ENCODE peak calls at places on chromosomes 2 and 18, in eight cellular contexts. E is NCI-H446 treated with DMSO at 0.1 percent for 48 hours; P is Peyer's patch; C is activated CD4-positive, alpha-beta T cell treated with anti-CD3 and anti-CD28 coated beads, Interleukin-2, amount 50 U/mL, for 4 hours; X is ureter; K is 8988T; N is LoVo; Q is HT-29. S is an unnamed sample.

GRCh38 chr2:70919672-70920366 is 15.9 kb upstream of the ATP6V1B1 start:
- DNase-seq in E (no peak), P (peak), C (peak), X (peak), K (peak), N (peak), Q (peak), S (peak)

GRCh38 chr2:180520816-180521595 is 459.4 kb upstream of the UBE2E3 start:
- DNase-seq in E (no peak), P (no peak), C (no peak), X (no peak), K (no peak), N (peak), Q (peak), S (no peak)

GRCh38 chr18:34707670-34708069 is 2.4 kb upstream of the DTNA start:
- DNase-seq in E (peak), P (no peak), C (no peak), X (peak), K (no peak), N (peak), Q (peak), S (no peak)

GRCh38 chr2:237294509-237294908 is 119.5 kb downstream of the COL6A3 start:
- DNase-seq in E (no peak), P (no peak), C (no peak), X (no peak), K (no peak), N (no peak), Q (no peak), S (no peak)

GRCh38 chr2:219576505-219577388 is 4.6 kb downstream of the INHA start:
- DNase-seq in E (no peak), P (no peak), C (no peak), X (no peak), K (no peak), N (no peak), Q (no peak), S (no peak)

GRCh38 chr18:37986665-37987064 is 421.1 kb upstream of the CELF4 start:
- DNase-seq in E (no peak), P (no peak), C (no peak), X (no peak), K (no peak), N (no peak), Q (no peak), S (no peak)

GRCh38 chr2:105839793-105840192 is 95.1 kb downstream of the NCK2 start:
- DNase-seq in E (no peak), P (no peak), C (no peak), X (no peak), K (no peak), N (no peak), Q (no peak), S (no peak)

GRCh38 chr2:215607790-215608189 is 171.9 kb upstream of the FN1 start:
- DNase-seq in E (no peak), P (no peak), C (no peak), X (no peak), K (no peak), N (no peak), Q (no peak), S (no peak)

S was measured in activated T-cell treated with anti-CD3 and anti-CD28 coated beads for 1 hour.